ENCODE peak calls at places on chromosomes 3 and 15, in seven cellular contexts. P, R, Z, F, W, C and K are unnamed samples.

GRCh38 chr3:28286595-28286994 is 45.2 kb downstream of the CMC1 start:
- DNase-seq in P (no peak), R (no peak), Z (no peak), F (peak; percentile 18), W (no peak), C (peak; percentile 15), K (no peak)

GRCh38 chr3:76500746-76501275 is 539.1 kb upstream of the ROBO2 start:
- DNase-seq in P (no peak), R (no peak), Z (no peak), F (no peak), W (no peak), C (no peak), K (no peak)

GRCh38 chr15:50134524-50135024 is 15.5 kb upstream of the ATP8B4 start:
- DNase-seq in P (peak; percentile 28), R (no peak), Z (no peak), F (no peak), W (no peak), C (peak; percentile 80), K (peak; percentile 18)

GRCh38 chr15:99928429-99928981 is 195.3 kb upstream of the LYSMD4 start:
- DNase-seq in P (peak; percentile 81), R (peak; percentile 84), Z (peak; percentile 74), F (peak; percentile 42), W (peak; percentile 97), C (peak; percentile 69), K (peak; percentile 50)

GRCh38 chr3:101043687-101044078 is 50.5 kb upstream of the ABI3BP start:
- DNase-seq in P (no peak), R (no peak), Z (no peak), F (no peak), W (no peak), C (no peak), K (no peak)

GRCh38 chr15:65083262-65083701 is 6.7 kb downstream of the KBTBD13 start:
- DNase-seq in P (no peak), R (no peak), Z (no peak), F (no peak), W (no peak), C (no peak), K (no peak)

GRCh38 chr3:179739816-179740594 is 87.2 kb downstream of the USP13 start:
- DNase-seq in P (no peak), R (no peak), Z (no peak), F (no peak), W (no peak), C (no peak), K (no peak)

GRCh38 chr15:39230917-39231285 is 350.0 kb upstream of the THBS1 start:
- DNase-seq in P (no peak), R (no peak), Z (no peak), F (no peak), W (no peak), C (no peak), K (no peak)

GRCh38 chr15:66840615-66841014 is 138.6 kb downstream of the SMAD6 start:
- DNase-seq in P (no peak), R (no peak), Z (no peak), F (no peak), W (no peak), C (no peak), K (no peak)

DNA sequence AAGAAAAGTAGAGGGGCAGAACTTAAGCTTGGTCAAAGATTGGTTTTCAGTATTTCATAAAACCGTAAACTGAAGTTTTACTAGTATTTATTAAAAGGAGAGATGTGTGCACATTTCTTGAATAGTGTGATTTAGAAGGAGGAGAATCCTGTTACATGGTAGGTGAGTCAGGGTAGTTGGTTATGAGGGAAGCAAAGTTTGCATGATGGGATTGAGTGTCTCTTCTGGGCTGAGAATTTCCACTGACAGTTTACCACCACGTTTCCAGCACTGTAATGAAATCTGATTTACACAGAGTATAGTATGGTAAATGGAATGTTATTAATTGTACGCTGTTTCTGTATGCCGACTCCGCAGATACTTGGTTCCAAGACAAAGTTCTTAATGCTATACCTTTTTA is 1.6 kb downstream of the NECTIN3 start:
- DNase-seq in P (no peak), R (no peak), Z (no peak), F (no peak), W (no peak), C (no peak), K (no peak)
- TF ChIP-seq POLR2A in P (no peak), R (no peak), Z (no peak), F (no peak), W (no peak), C (no peak), K (no peak)

GRCh38 chr15:101294731-101295606 is at the start of gene SNRPA1:
- DNase-seq in P (peak; percentile 98), R (peak; percentile 97), Z (peak; percentile 98), F (peak; percentile 83), W (peak; percentile 99), C (peak; percentile 97), K (peak; percentile 69)
- TF ChIP-seq POLR2A in P (peak; percentile 90), R (peak; percentile 81), Z (peak; percentile 86), F (peak; percentile 83), W (no peak), C (peak; percentile 80), K (peak; percentile 81)

GRCh38 chr15:84727429-84727828 is 11.5 kb upstream of the SEC11A start:
- DNase-seq in P (no peak), R (no peak), Z (no peak), F (no peak), W (peak; percentile 37), C (no peak), K (no peak)
- TF ChIP-seq POLR2A in P (no peak), R (no peak), Z (no peak), F (no peak), W (no peak), C (no peak), K (no peak)

GRCh38 chr3:17154221-17154620 is 269.5 kb downstream of the PLCL2 start:
- DNase-seq in P (no peak), R (no peak), Z (no peak), F (no peak), W (peak; percentile 76), C (no peak), K (no peak)
- TF ChIP-seq POLR2A in P (no peak), R (no peak), Z (no peak), F (no peak), W (no peak), C (no peak), K (no peak)

DNA sequence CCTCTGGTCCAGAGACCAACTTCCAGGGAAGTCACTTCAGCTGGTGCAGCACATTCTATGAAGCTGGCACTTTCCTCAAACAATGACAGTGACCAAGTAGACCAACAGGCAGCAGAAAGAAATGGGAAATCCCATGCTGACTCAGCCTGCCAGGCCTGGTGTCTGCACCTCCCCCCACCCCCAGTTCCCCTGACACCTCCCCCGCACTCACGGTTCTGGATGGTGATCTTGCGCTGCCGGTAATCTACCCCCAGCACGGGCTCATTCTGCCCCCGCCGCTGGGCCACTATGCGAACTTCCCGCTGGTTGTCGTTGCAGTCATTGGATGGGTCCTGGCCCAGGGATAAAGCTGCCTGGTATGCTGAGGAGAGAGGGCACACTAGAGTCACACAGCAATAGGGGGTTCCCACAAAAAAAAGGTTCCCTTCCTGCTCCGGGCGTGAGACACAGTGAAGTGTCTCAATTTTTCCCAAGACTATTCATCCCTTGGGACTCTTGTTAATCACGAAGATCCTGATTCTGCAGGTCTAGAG is 16.9 kb downstream of the ILDR1 start:
- DNase-seq in P (peak; percentile 28), R (no peak), Z (no peak), F (no peak), W (no peak), C (no peak), K (no peak)
- TF ChIP-seq POLR2A in P (no peak), R (no peak), Z (no peak), F (no peak), W (no peak), C (no peak), K (no peak)

DNA sequence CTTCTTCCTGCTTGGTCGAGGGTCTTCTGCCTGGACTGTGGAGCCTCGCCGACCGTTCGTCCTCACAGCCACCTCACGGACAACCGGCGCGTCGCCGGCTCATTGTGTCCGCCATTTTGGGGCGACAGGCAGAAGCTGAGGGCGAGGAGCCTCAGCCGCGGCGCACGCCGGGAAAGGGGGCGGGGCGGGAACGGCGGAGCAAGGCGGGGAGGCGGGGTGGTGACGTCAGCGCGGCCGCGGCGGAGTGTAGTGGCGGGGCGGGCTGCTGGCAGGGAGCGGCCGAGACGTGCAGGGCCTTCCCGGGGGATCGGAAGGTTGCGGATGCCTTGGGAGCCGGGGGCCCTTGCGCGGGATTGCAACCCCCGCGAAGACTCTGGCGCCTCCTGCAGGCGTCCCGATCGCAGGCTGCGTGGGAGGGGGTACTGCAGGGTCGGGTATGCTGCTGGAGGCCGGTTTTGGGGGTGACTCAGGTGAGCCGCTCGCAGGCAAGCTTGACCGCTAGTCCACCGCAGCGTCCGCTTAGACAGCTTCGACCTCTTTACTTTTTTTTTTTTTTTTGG is at the start of gene WDR82:
- DNase-seq in P (peak; percentile 97), R (peak; percentile 97), Z (peak; percentile 97), F (peak; percentile 79), W (peak; percentile 99), C (peak; percentile 70), K (peak; percentile 95)
- TF ChIP-seq POLR2A in P (peak; percentile 89), R (peak; percentile 91), Z (peak; percentile 90), F (peak; percentile 56), W (no peak), C (peak; percentile 88), K (peak; percentile 91)

GRCh38 chr3:161770532-161771386 is 274.2 kb downstream of the OTOL1 start:
- DNase-seq in P (no peak), R (no peak), Z (no peak), F (no peak), W (no peak), C (no peak), K (no peak)

GRCh38 chr3:161766301-161766700 is 269.7 kb downstream of the OTOL1 start:
- DNase-seq in P (no peak), R (no peak), Z (no peak), F (no peak), W (no peak), C (no peak), K (no peak)
- TF ChIP-seq POLR2A in P (no peak), R (no peak), Z (no peak), F (no peak), W (no peak), C (no peak), K (no peak)

GRCh38 chr3:188154758-188155574 is 1.0 kb downstream of the LPP start:
- DNase-seq in P (no peak), R (no peak), Z (peak; percentile 34), F (no peak), W (peak; percentile 81), C (no peak), K (no peak)

GRCh38 chr3:188152660-188153497 is 1.1 kb upstream of the LPP start:
- DNase-seq in P (peak; percentile 51), R (peak; percentile 62), Z (peak; percentile 65), F (no peak), W (peak; percentile 93), C (peak; percentile 16), K (peak; percentile 40)

GRCh38 chr3:188151438-188151837 is 2.5 kb upstream of the LPP start:
- DNase-seq in P (no peak), R (no peak), Z (no peak), F (no peak), W (no peak), C (no peak), K (no peak)

GRCh38 chr3:188153949-188154757 is at the start of gene LPP:
- DNase-seq in P (peak; percentile 78), R (peak; percentile 81), Z (peak; percentile 71), F (no peak), W (peak; percentile 95), C (peak; percentile 69), K (peak; percentile 86)

GRCh38 chr3:188153498-188153948 is 434 bp upstream of the LPP start:
- DNase-seq in P (peak; percentile 91), R (peak; percentile 92), Z (peak; percentile 86), F (peak; percentile 75), W (peak; percentile 95), C (peak; percentile 84), K (peak; percentile 93)
- TF ChIP-seq POLR2A in P (peak; percentile 76), R (peak; percentile 60), Z (peak; percentile 34), F (no peak), W (no peak), C (peak; percentile 24), K (peak; percentile 30)

GRCh38 chr15:63048986-63049665 is 6.6 kb downstream of the TPM1 start:
- DNase-seq in P (peak; percentile 51), R (peak; percentile 49), Z (peak; percentile 42), F (no peak), W (peak; percentile 90), C (no peak), K (no peak)
- TF ChIP-seq POLR2A in P (peak; percentile 44), R (no peak), Z (no peak), F (no peak), W (no peak), C (peak; percentile 35), K (no peak)